ENCODE peak calls at places on chromosomes 3 and 15, in ten cellular contexts. E is WERI-Rb-1; I is NCI-H1436; N is KBM-7; Y is activated CD4-positive, alpha-beta T cell treated with anti-CD3 and anti-CD28 coated beads, Interleukin-2, amount 50 U/mL, for 24 hours; U is GM04504; G is activated naive CD4-positive, alpha-beta T cell; W is upper lobe of left lung; C is CD4-positive, alpha-beta T cell; D is non-pigmented ciliary epithelial cell. P is an unnamed sample.
A peak's percentile ranks its signal among the peaks of the same experiment; 100 is the strongest.

GRCh38 chr3:119195911-119196310 is 22.5 kb downstream of the UPK1B start:
- DNase-seq in I (no peak), Y (no peak), D (no peak), W (no peak), G (no peak), E (no peak), U (no peak), C (no peak), N (no peak), P (no peak)

GRCh38 chr15:77461486-77461885 is 40.8 kb downstream of the HMG20A start:
- DNase-seq in W (no peak), G (no peak), D (no peak), N (no peak), C (no peak), I (no peak), U (no peak), Y (no peak), E (no peak), P (no peak)

GRCh38 chr15:69685524-69686452 is 233.2 kb downstream of the RPLP1 start:
- DNase-seq in U (no peak), Y (no peak), C (no peak), E (no peak), G (no peak), D (no peak), N (no peak), W (no peak), I (peak; percentile 93), P (no peak)

GRCh38 chr3:142209655-142210054 is 15.7 kb downstream of the GK5 start:
- DNase-seq in U (peak; percentile 72), E (no peak), I (peak; percentile 4), Y (no peak), G (no peak), C (no peak), N (no peak), D (peak; percentile 42), W (no peak), P (no peak)

GRCh38 chr3:99246010-99246654 is 344.6 kb upstream of the DCBLD2 start:
- DNase-seq in Y (no peak), U (no peak), E (no peak), C (no peak), N (no peak), D (no peak), I (no peak), G (no peak), W (no peak), P (no peak)

GRCh38 chr15:79834496-79834895 is 62.3 kb downstream of the MTHFS start:
- DNase-seq in I (peak; percentile 5), E (no peak), G (no peak), C (no peak), N (no peak), U (no peak), W (no peak), D (no peak), Y (no peak), P (no peak)

GRCh38 chr3:197022405-197023231 is 7.0 kb downstream of the MELTF start:
- DNase-seq in I (no peak), C (no peak), G (no peak), E (no peak), D (no peak), Y (no peak), U (no peak), W (peak; percentile 53), N (peak; percentile 28), P (no peak)

GRCh38 chr3:15007681-15008141 is 57.4 kb downstream of the MRPS25 start:
- DNase-seq in N (no peak), U (peak; percentile 74), G (no peak), I (no peak), D (peak; percentile 72), E (no peak), Y (no peak), C (no peak), W (no peak), P (no peak)

GRCh38 chr15:27449041-27449440 is 478.1 kb downstream of the GABRG3 start:
- DNase-seq in I (no peak), U (no peak), C (no peak), W (no peak), Y (no peak), D (no peak), E (no peak), N (no peak), G (no peak), P (no peak)

GRCh38 chr3:172098698-172099494 is 59.5 kb downstream of the FNDC3B start:
- DNase-seq in D (no peak), G (no peak), I (no peak), N (no peak), C (no peak), W (no peak), E (no peak), U (no peak), Y (no peak), P (no peak)

GRCh38 chr3:154122912-154123559 is 1.8 kb downstream of the ARHGEF26 start:
- DNase-seq in C (no peak), U (no peak), W (no peak), N (peak; percentile 44), I (no peak), Y (no peak), E (no peak), G (no peak), D (no peak), P (no peak)

GRCh38 chr15:31077181-31077580 is 24.3 kb downstream of the TRPM1 start:
- DNase-seq in I (no peak), Y (no peak), C (no peak), D (no peak), G (no peak), N (no peak), U (no peak), W (no peak), E (peak; percentile 70), P (no peak)

GRCh38 chr3:37574177-37574958 is 287.3 kb upstream of the CTDSPL start:
- DNase-seq in W (no peak), U (no peak), E (no peak), D (no peak), C (no peak), Y (no peak), I (no peak), G (no peak), N (no peak), P (no peak)